ENCODE peak calls at places on chromosomes 6 and 20, in four cellular contexts. G, H, L and C are unnamed samples.

GRCh38 chr6:91868539-91869202 is 1281.8 kb upstream of the MAP3K7 start:
- DNase-seq in L (no peak), G (no peak), H (no peak), C (no peak)

GRCh38 chr6:473759-474453 is 82.4 kb downstream of the IRF4 start:
- DNase-seq in H (no peak), L (no peak), G (no peak), C (no peak)

GRCh38 chr6:140731741-140732140 is 1357.3 kb upstream of the CITED2 start:
- DNase-seq in H (no peak), G (no peak), L (no peak), C (no peak)

GRCh38 chr6:138287144-138287955 is 69.1 kb upstream of the PBOV1 start:
- DNase-seq in L (peak; percentile 81), G (peak; percentile 84), H (peak; percentile 67), C (no peak)

GRCh38 chr6:40325041-40325440 is 262.1 kb downstream of the LRFN2 start:
- DNase-seq in H (peak; percentile 19), L (no peak), G (peak; percentile 43), C (no peak)

GRCh38 chr6:129046526-129046925 is 163.6 kb downstream of the LAMA2 start:
- DNase-seq in G (no peak), H (no peak), L (no peak), C (no peak)

GRCh38 chr6:11093591-11094410 is at the start of gene SMIM13:
- DNase-seq in H (peak; percentile 98), G (peak; percentile 98), L (peak; percentile 94), C (peak; percentile 97)

GRCh38 chr6:41427642-41428401 is 92.4 kb downstream of the NCR2 start:
- DNase-seq in H (peak; percentile 63), G (peak; percentile 89), L (peak; percentile 82), C (peak; percentile 46)

GRCh38 chr6:134511984-134512383 is 194.1 kb upstream of the SGK1 start:
- DNase-seq in L (no peak), H (no peak), G (no peak), C (no peak)

GRCh38 chr6:133752129-133752528 is 136.8 kb upstream of the TCF21 start:
- DNase-seq in H (no peak), L (no peak), G (no peak), C (no peak)

GRCh38 chr6:26175428-26176181 is 88.4 kb downstream of the HFE start:
- DNase-seq in L (peak; percentile 54), H (peak; percentile 62), G (no peak), C (no peak)

GRCh38 chr20:41232971-41233926 is 84.3 kb downstream of the ZHX3 start:
- DNase-seq in H (no peak), L (no peak), G (no peak), C (no peak)

GRCh38 chr6:35663447-35664235 is 25.1 kb downstream of the FKBP5 start:
- DNase-seq in G (no peak), L (no peak), H (no peak), C (no peak)

GRCh38 chr6:127243501-127243900 is 23.2 kb upstream of the RNF146 start:
- DNase-seq in L (no peak), G (no peak), H (no peak), C (no peak)

GRCh38 chr6:158000530-158001307 is 19.1 kb downstream of the SYNJ2 start:
- DNase-seq in L (no peak), G (no peak), H (no peak), C (no peak)

GRCh38 chr6:161583561-161583960 is 309.7 kb upstream of the AGPAT4 start:
- DNase-seq in L (no peak), H (no peak), G (no peak), C (no peak)

GRCh38 chr20:48359692-48360337 is 468.0 kb downstream of the PREX1 start:
- DNase-seq in L (no peak), H (peak; percentile 67), G (no peak), C (no peak)

GRCh38 chr6:25944655-25945054 is 14.2 kb upstream of the SLC17A2 start:
- DNase-seq in H (no peak), L (no peak), G (no peak), C (no peak)

GRCh38 chr6:128350416-128351254 is 169.8 kb downstream of the PTPRK start:
- DNase-seq in L (no peak), G (no peak), H (no peak), C (no peak)

GRCh38 chr20:63083831-63084562 is 77.2 kb upstream of the BHLHE23 start:
- DNase-seq in L (peak; percentile 47), H (no peak), G (no peak), C (no peak)

GRCh38 chr6:84926756-84927155 is 162.4 kb upstream of the TBX18 start:
- DNase-seq in H (no peak), G (no peak), L (no peak), C (no peak)

GRCh38 chr20:16158090-16158975 is 414.9 kb downstream of the KIF16B start:
- DNase-seq in G (no peak), L (no peak), H (no peak), C (no peak)

GRCh38 chr6:93624408-93624807 is 205.0 kb upstream of the EPHA7 start:
- DNase-seq in G (no peak), H (no peak), L (no peak), C (no peak)

GRCh38 chr20:25310921-25311728 is 63.2 kb downstream of the PYGB start:
- DNase-seq in L (no peak), H (peak; percentile 5), G (peak; percentile 20), C (no peak)

GRCh38 chr6:21914121-21914973 is 320.8 kb downstream of the SOX4 start:
- DNase-seq in H (peak; percentile 55), G (peak; percentile 91), L (no peak), C (no peak)

GRCh38 chr6:116405663-116406329 is 35.0 kb downstream of the DSE start:
- DNase-seq in H (no peak), L (no peak), G (no peak), C (no peak)

GRCh38 chr6:20704325-20704724 is 170.1 kb downstream of the CDKAL1 start:
- DNase-seq in G (no peak), H (no peak), L (no peak), C (no peak)

GRCh38 chr20:47355489-47356219 is 845 bp downstream of the ZMYND8 start:
- DNase-seq in L (no peak), H (no peak), G (no peak), C (no peak)

GRCh38 chr6:55678330-55679224 is 99.6 kb upstream of the HMGCLL1 start:
- DNase-seq in G (no peak), H (no peak), L (no peak), C (no peak)

GRCh38 chr20:6829510-6830116 is 62.1 kb downstream of the BMP2 start:
- DNase-seq in G (no peak), L (no peak), H (no peak), C (no peak)

GRCh38 chr20:8304124-8304800 is 172.2 kb downstream of the PLCB1 start:
- DNase-seq in L (no peak), G (no peak), H (no peak), C (no peak)

GRCh38 chr6:137471951-137472350 is 22.2 kb downstream of the OLIG3 start:
- DNase-seq in G (no peak), L (no peak), H (no peak), C (no peak)

GRCh38 chr6:38194589-38194988 is 375.1 kb downstream of the ZFAND3 start:
- DNase-seq in G (no peak), L (peak; percentile 43), H (no peak), C (peak; percentile 8)

GRCh38 chr6:141056945-141057635 is 1075.6 kb upstream of the GJE1 start:
- DNase-seq in L (no peak), G (no peak), H (no peak), C (no peak)

GRCh38 chr20:47263502-47264084 is 92.9 kb downstream of the ZMYND8 start:
- DNase-seq in G (no peak), L (no peak), H (no peak), C (no peak)

GRCh38 chr6:128233501-128233900 is 286.9 kb downstream of the PTPRK start:
- DNase-seq in G (no peak), L (no peak), H (no peak), C (peak; percentile 3)

GRCh38 chr20:14879020-14879697 is 541.7 kb upstream of the FLRT3 start:
- DNase-seq in G (no peak), H (no peak), L (no peak), C (no peak)

GRCh38 chr20:14881518-14881917 is 544.1 kb upstream of the FLRT3 start:
- DNase-seq in H (no peak), G (no peak), L (no peak), C (no peak)

GRCh38 chr20:14878676-14879019 is 541.2 kb upstream of the FLRT3 start:
- DNase-seq in L (no peak), G (no peak), H (no peak), C (no peak)

GRCh38 chr20:14879839-14880238 is 542.4 kb upstream of the FLRT3 start:
- DNase-seq in G (no peak), L (no peak), H (no peak), C (no peak)

DNA sequence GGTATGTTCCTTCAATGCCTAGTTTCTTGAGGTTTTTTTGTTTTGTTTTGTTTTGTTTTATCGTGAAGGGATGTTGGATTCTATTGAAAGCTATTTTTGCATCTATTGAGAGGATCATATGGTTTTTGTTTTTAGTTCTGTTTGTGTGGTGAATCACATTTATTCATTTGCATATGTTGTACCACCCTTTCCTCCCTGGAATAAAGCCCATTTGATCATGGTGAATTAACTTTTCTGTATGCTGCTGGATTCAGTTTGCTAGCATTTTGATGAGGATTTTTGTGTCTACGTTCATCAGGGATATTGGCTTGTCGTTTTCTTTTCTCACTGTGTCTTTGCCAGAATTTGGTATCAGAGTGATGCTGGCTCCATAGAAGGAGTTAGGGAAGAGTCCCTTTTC is 540.2 kb upstream of the FLRT3 start:
- DNase-seq in L (no peak), H (no peak), G (no peak), C (no peak)
- H3K4me3 ChIP-seq in L (no peak overlapping the region), H (no peak overlapping the region), G (no peak overlapping the region), C (no peak overlapping the region)

GRCh38 chr6:43773050-43773956 is 3.3 kb downstream of the VEGFA start:
- DNase-seq in H (peak; percentile 82), G (peak; percentile 76), L (peak; percentile 74), C (no peak)
- TF ChIP-seq POLR2AphosphoS5 in H (peak; percentile 76), G (peak; percentile 49), L (peak; percentile 11), C (no peak)

GRCh38 chr20:34524426-34524825 is 8.2 kb downstream of the DYNLRB1 start:
- DNase-seq in H (no peak), G (no peak), L (peak; percentile 11), C (no peak)
- H3K4me1 ChIP-seq in H (peaks cover 74% of the 10 kb centered on the region), G (peaks cover 93% of the 10 kb centered on the region), L (peaks cover 4% of the 10 kb centered on the region), C (peaks cover 34% of the 10 kb centered on the region)

DNA sequence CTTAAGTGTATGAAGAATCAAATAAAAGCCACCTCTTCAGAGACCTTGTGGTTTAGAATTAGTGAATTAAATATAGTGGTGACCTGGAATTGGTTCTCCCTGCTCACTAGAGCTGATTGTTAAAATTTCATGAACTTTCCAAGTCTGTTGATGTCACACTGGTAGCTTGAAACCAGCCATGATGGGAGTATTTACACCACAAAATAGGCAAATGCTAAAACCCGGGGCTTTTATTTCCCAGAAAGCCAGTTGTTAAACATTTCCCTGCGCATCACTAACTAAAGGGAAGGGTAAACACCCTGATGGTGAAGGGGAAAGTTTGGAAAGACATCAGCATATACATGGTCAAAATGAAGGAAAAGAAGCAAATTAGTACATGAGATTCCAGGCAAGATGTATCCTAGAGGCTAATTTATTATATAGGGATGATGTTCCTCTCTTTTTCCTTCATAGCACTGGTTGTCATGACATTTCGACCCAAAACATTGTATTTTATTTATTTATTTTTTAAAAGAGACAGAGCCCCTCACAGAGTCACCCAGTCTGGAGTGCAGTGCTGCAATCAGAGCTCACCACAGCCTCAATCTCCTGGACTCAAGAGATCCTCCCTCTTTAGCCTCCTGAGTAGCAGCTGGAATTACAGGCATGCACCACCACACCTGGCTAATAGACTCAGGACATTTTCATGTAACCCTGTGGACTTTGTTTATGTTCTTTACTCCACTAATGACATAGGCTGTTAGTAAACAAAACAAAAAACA is 123.2 kb downstream of the RIN2 start:
- DNase-seq in G (no peak), L (no peak), H (no peak), C (no peak)
- H3K4me3 ChIP-seq in G (no peak overlapping the region), L (no peak overlapping the region), H (no peak overlapping the region), C (no peak overlapping the region)

GRCh38 chr20:21182832-21183563 is 57.1 kb downstream of the KIZ start:
- DNase-seq in G (no peak), H (peak; percentile 22), L (no peak), C (no peak)
- TF ChIP-seq POLR2AphosphoS5 in G (no peak), H (no peak), L (no peak), C (no peak)